ENCODE peak calls at places on chromosomes 4 and X, in eight cellular contexts. O is stimulated activated CD4-positive, alpha-beta T cell treated with anti-CD3 and anti-CD28 coated beads, Interleukin-15, amount 100 ng/mL, for 1 hour; E is AG08396; K is activated naive CD4-positive, alpha-beta T cell treated with Interleukin-2 at 50 U/mL for 16 hours; U is stimulated activated CD8-positive, alpha-beta memory T cell treated with anti-CD3 and anti-CD28 coated beads, Interleukin-7, amount 100 ng/mL, for 48 hours; C is amniotic stem cell; P is activated T-cell treated with anti-CD3 and anti-CD28 coated beads, Interleukin-2, amount 50 U/mL, for 72 hours; Y is BE2C. Q is an unnamed sample.

GRCh38 chr4:56129431-56129861 is 180.7 kb downstream of the CEP135 start:
- DNase-seq in E (no peak), K (peak; percentile 5), U (no peak), P (peak; percentile 16), C (no peak), Y (peak; percentile 25), O (no peak), Q (no peak)

GRCh38 chr4:118968006-118968405 is 79.4 kb downstream of the SYNPO2 start:
- DNase-seq in O (no peak), P (no peak), K (no peak), Y (peak; percentile 23), U (no peak), C (peak; percentile 28), E (peak; percentile 54), Q (peak; percentile 55)

GRCh38 chr4:182806259-182807252 is 110.6 kb downstream of the DCTD start:
- DNase-seq in O (peak; percentile 62), C (peak; percentile 28), U (peak; percentile 49), P (peak; percentile 80), K (peak; percentile 65), E (peak; percentile 86), Y (peak; percentile 86), Q (peak; percentile 87)

GRCh38 chr4:48223633-48224295 is 45.9 kb downstream of the TEC start:
- DNase-seq in O (no peak), C (no peak), U (no peak), K (no peak), P (no peak), E (no peak), Y (no peak), Q (no peak)

GRCh38 chr4:1207603-1208265 is 35.4 kb upstream of the SPON2 start:
- DNase-seq in U (no peak), C (no peak), K (no peak), O (no peak), E (peak; percentile 90), P (no peak), Y (peak; percentile 22), Q (no peak)

GRCh38 chrX:19829817-19830216 is 57.6 kb downstream of the SH3KBP1 start:
- DNase-seq in Y (no peak), O (no peak), U (no peak), C (no peak), P (no peak), E (no peak), K (no peak), Q (no peak)

GRCh38 chrX:16853537-16853936 is 16.6 kb downstream of the RBBP7 start:
- DNase-seq in U (no peak), P (no peak), Y (no peak), E (no peak), O (no peak), K (no peak), C (no peak), Q (no peak)

GRCh38 chr4:153137168-153137567 is 67.1 kb upstream of the TRIM2 start:
- DNase-seq in P (no peak), C (peak; percentile 85), O (no peak), U (no peak), K (no peak), Y (no peak), E (peak; percentile 84), Q (no peak)

GRCh38 chr4:68905598-68906237 is 45.9 kb downstream of the UGT2A3 start:
- DNase-seq in K (no peak), P (no peak), C (no peak), E (no peak), Y (no peak), U (no peak), O (no peak), Q (no peak)

GRCh38 chr4:91114386-91114785 is 987.2 kb downstream of the CCSER1 start:
- DNase-seq in U (no peak), K (no peak), Y (no peak), P (no peak), C (no peak), O (no peak), E (no peak), Q (no peak)

GRCh38 chrX:45619290-45619689 is 418.6 kb upstream of the DIPK2B start:
- DNase-seq in O (no peak), Y (no peak), K (no peak), E (no peak), U (no peak), C (no peak), P (no peak), Q (no peak)

GRCh38 chr4:110160616-110161015 is 37.8 kb downstream of the ELOVL6 start:
- DNase-seq in E (no peak), O (no peak), K (no peak), U (no peak), C (no peak), Y (no peak), P (no peak), Q (no peak)

GRCh38 chr4:66691101-66691500 is 854.2 kb downstream of the CENPC start:
- DNase-seq in E (no peak), P (no peak), K (no peak), C (no peak), O (no peak), Y (no peak), U (no peak), Q (no peak)

GRCh38 chr4:6614701-6615230 is 25.7 kb upstream of the MRFAP1 start:
- DNase-seq in P (no peak), K (no peak), Y (no peak), C (no peak), O (no peak), U (no peak), E (no peak), Q (no peak)

Q was measured in GM13976.